ENCODE peak calls at places on chromosomes 4 and X, in nine cellular contexts. K, T, U, Q, V, Z, W, J and G are unnamed samples.

GRCh38 chr4:52637116-52637515 is 22.0 kb downstream of the USP46 start:
- DNase-seq in K (no peak), T (no peak), U (no peak), Q (no peak), V (no peak), Z (no peak), W (no peak), J (no peak), G (no peak)

GRCh38 chr4:175986-176385 is 51.7 kb downstream of the ZNF718 start:
- DNase-seq in K (no peak), T (no peak), U (no peak), Q (no peak), V (no peak), Z (no peak), W (no peak), J (no peak), G (no peak)

GRCh38 chrX:129641941-129642340 is 12.8 kb downstream of the APLN start:
- DNase-seq in K (no peak), T (no peak), U (no peak), Q (no peak), V (no peak), Z (no peak), W (no peak), J (no peak), G (peak)

GRCh38 chr4:55354648-55355047 is 8.6 kb downstream of the SRD5A3 start:
- DNase-seq in K (no peak), T (no peak), U (no peak), Q (no peak), V (no peak), Z (no peak), W (no peak), J (no peak), G (no peak)

GRCh38 chr4:79042079-79042674 is 102.9 kb upstream of the PAQR3 start:
- DNase-seq in K (no peak), T (no peak), U (no peak), Q (peak), V (no peak), Z (peak), W (peak), J (no peak), G (peak)

GRCh38 chrX:151977923-151978322 is 3.4 kb upstream of the GABRE start:
- DNase-seq in K (no peak), T (no peak), U (no peak), Q (no peak), V (no peak), Z (no peak), W (no peak), J (no peak), G (no peak)

GRCh38 chr4:84501197-84501492 is 2.1 kb upstream of the NKX6-1 start:
- DNase-seq in K (no peak), T (no peak), U (no peak), Q (no peak), V (no peak), Z (no peak), W (no peak), J (no peak), G (no peak)

GRCh38 chr4:56468097-56468422 is 643 bp downstream of the SRP72 start:
- DNase-seq in K (peak), T (no peak), U (no peak), Q (no peak), V (peak), Z (no peak), W (no peak), J (peak), G (peak)

GRCh38 chrX:2645563-2645962 is 45.5 kb upstream of the CD99 start:
- DNase-seq in K (no peak), T (no peak), U (no peak), Q (no peak), V (no peak), Z (no peak), W (no peak), J (no peak), G (no peak)

GRCh38 chrX:68498044-68498507 is 775 bp upstream of the YIPF6 start:
- DNase-seq in K (no peak), T (no peak), U (no peak), Q (no peak), V (no peak), Z (no peak), W (no peak), J (no peak), G (peak)

GRCh38 chrX:19697416-19697815 is 182.1 kb upstream of the MAP3K15 start:
- DNase-seq in K (no peak), T (no peak), U (no peak), Q (no peak), V (no peak), Z (no peak), W (no peak), J (no peak), G (no peak)

GRCh38 chrX:9816094-9816700 is 30.0 kb downstream of the SHROOM2 start:
- DNase-seq in K (no peak), T (no peak), U (no peak), Q (no peak), V (no peak), Z (no peak), W (no peak), J (no peak), G (peak)

GRCh38 chr4:155809835-155810234 is 51.0 kb downstream of the GUCY1B1 start:
- DNase-seq in K (no peak), T (no peak), U (no peak), Q (peak), V (no peak), Z (peak), W (no peak), J (peak), G (peak)

GRCh38 chrX:16258936-16259335 is 91.7 kb downstream of the MAGEB17 start:
- DNase-seq in K (no peak), T (no peak), U (no peak), Q (peak), V (no peak), Z (no peak), W (no peak), J (no peak), G (no peak)

GRCh38 chrX:115561605-115562491 is 874 bp downstream of the PLS3 start:
- DNase-seq in K (no peak), T (peak), U (no peak), Q (peak), V (no peak), Z (peak), W (peak), J (no peak), G (peak)

GRCh38 chrX:16917120-16917519 is 29.3 kb upstream of the REPS2 start:
- DNase-seq in K (no peak), T (no peak), U (no peak), Q (no peak), V (no peak), Z (no peak), W (no peak), J (no peak), G (no peak)

GRCh38 chr4:158624889-158625478 is 46.7 kb downstream of the C4orf46 start:
- DNase-seq in K (no peak), T (no peak), U (no peak), Q (peak), V (no peak), Z (peak), W (peak), J (no peak), G (peak)

GRCh38 chrX:34619920-34620319 is 37.2 kb downstream of the TMEM47 start:
- DNase-seq in K (no peak), T (no peak), U (no peak), Q (no peak), V (no peak), Z (no peak), W (no peak), J (no peak), G (no peak)

GRCh38 chr4:158850800-158851644 is 82.2 kb downstream of the FNIP2 start:
- DNase-seq in K (no peak), T (no peak), U (no peak), Q (peak), V (no peak), Z (peak), W (no peak), J (no peak), G (peak)

GRCh38 chr4:39363773-39364393 is 2.3 kb downstream of the RFC1 start:
- DNase-seq in K (no peak), T (no peak), U (no peak), Q (no peak), V (no peak), Z (no peak), W (no peak), J (no peak), G (no peak)

GRCh38 chr4:179040259-179040658 is 1598.0 kb upstream of the AGA start:
- DNase-seq in K (no peak), T (no peak), U (no peak), Q (no peak), V (no peak), Z (no peak), W (no peak), J (no peak), G (no peak)

GRCh38 chr4:121243476-121243875 is 79.4 kb upstream of the TNIP3 start:
- DNase-seq in K (no peak), T (no peak), U (no peak), Q (no peak), V (no peak), Z (no peak), W (no peak), J (no peak), G (no peak)

GRCh38 chrX:50874878-50875277 is 35.7 kb upstream of the BMP15 start:
- DNase-seq in K (no peak), T (no peak), U (no peak), Q (no peak), V (no peak), Z (no peak), W (no peak), J (no peak), G (no peak)

GRCh38 chr4:156378053-156378665 is 424.5 kb upstream of the CTSO start:
- DNase-seq in K (no peak), T (no peak), U (no peak), Q (peak), V (no peak), Z (no peak), W (no peak), J (no peak), G (peak)

GRCh38 chr4:24881508-24882071 is 31.3 kb downstream of the CCDC149 start:
- DNase-seq in K (no peak), T (no peak), U (no peak), Q (no peak), V (no peak), Z (no peak), W (no peak), J (no peak), G (no peak)

GRCh38 chrX:154526901-154527675 is 11.1 kb upstream of the FAM3A start:
- DNase-seq in K (peak), T (peak), U (peak), Q (peak), V (no peak), Z (peak), W (peak), J (peak), G (peak)

GRCh38 chr4:110623710-110624015 is 786 bp upstream of the PITX2 start:
- DNase-seq in K (no peak), T (no peak), U (no peak), Q (no peak), V (no peak), Z (no peak), W (no peak), J (no peak), G (no peak)

GRCh38 chr4:163808091-163808490 is 313.6 kb downstream of the TMA16 start:
- DNase-seq in K (no peak), T (no peak), U (no peak), Q (no peak), V (no peak), Z (no peak), W (no peak), J (no peak), G (no peak)

GRCh38 chr4:143118666-143119065 is 66.1 kb upstream of the USP38 start:
- DNase-seq in K (no peak), T (no peak), U (no peak), Q (no peak), V (no peak), Z (no peak), W (no peak), J (no peak), G (no peak)

GRCh38 chr4:176794151-176794550 is 1.4 kb upstream of the VEGFC start:
- DNase-seq in K (no peak), T (no peak), U (no peak), Q (peak), V (no peak), Z (no peak), W (no peak), J (no peak), G (peak)

GRCh38 chrX:8848921-8849320 is 47.7 kb upstream of the FAM9A start:
- DNase-seq in K (no peak), T (no peak), U (no peak), Q (no peak), V (no peak), Z (no peak), W (no peak), J (no peak), G (peak)

GRCh38 chr4:102263024-102263787 is 82.1 kb downstream of the SLC39A8 start:
- DNase-seq in K (no peak), T (no peak), U (no peak), Q (peak), V (no peak), Z (peak), W (no peak), J (no peak), G (peak)

GRCh38 chr4:15003441-15003890 is 1.2 kb downstream of the CPEB2 start:
- DNase-seq in K (no peak), T (peak), U (peak), Q (peak), V (peak), Z (no peak), W (peak), J (peak), G (no peak)

GRCh38 chr4:66000500-66001117 is 330.3 kb upstream of the EPHA5 start:
- DNase-seq in K (no peak), T (no peak), U (no peak), Q (no peak), V (no peak), Z (no peak), W (no peak), J (no peak), G (no peak)

GRCh38 chrX:123184858-123185251 is 777 bp downstream of the GRIA3 start:
- DNase-seq in K (no peak), T (no peak), U (peak), Q (no peak), V (no peak), Z (no peak), W (no peak), J (no peak), G (no peak)

GRCh38 chr4:174516345-174516744 is 5.9 kb downstream of the HPGD start:
- DNase-seq in K (no peak), T (no peak), U (no peak), Q (no peak), V (no peak), Z (no peak), W (no peak), J (no peak), G (no peak)

GRCh38 chr4:156799121-156799589 is 172.4 kb downstream of the PDGFC start:
- DNase-seq in K (no peak), T (no peak), U (no peak), Q (no peak), V (no peak), Z (no peak), W (no peak), J (no peak), G (no peak)

GRCh38 chrX:39336709-39337294 is 535.5 kb downstream of the MID1IP1 start:
- DNase-seq in K (no peak), T (no peak), U (no peak), Q (no peak), V (no peak), Z (no peak), W (peak), J (peak), G (no peak)